ENCODE peak calls at places on chromosomes 7 and 10, in nine cellular contexts. W, Q, X, H, P, U, N, J and S are unnamed samples.

GRCh38 chr7:80216996-80217842 is 82.6 kb downstream of the GNAI1 start:
- DNase-seq in W (no peak), Q (no peak), X (no peak), H (no peak), P (no peak), U (peak; percentile 33), N (no peak), J (no peak), S (no peak)

GRCh38 chr7:90384433-90384832 is 18.8 kb upstream of the CLDN12 start:
- DNase-seq in W (no peak), Q (peak; percentile 35), X (no peak), H (no peak), P (no peak), U (no peak), N (peak; percentile 56), J (no peak), S (no peak)

GRCh38 chr10:28375399-28376354 is 72.8 kb upstream of the MPP7 start:
- DNase-seq in W (no peak), Q (peak; percentile 85), X (peak; percentile 81), H (no peak), P (no peak), U (no peak), N (peak; percentile 74), J (no peak), S (no peak)

GRCh38 chr10:23558361-23558799 is 119.5 kb downstream of the OTUD1 start:
- DNase-seq in W (no peak), Q (no peak), X (no peak), H (no peak), P (no peak), U (no peak), N (no peak), J (no peak), S (no peak)

GRCh38 chr10:24908793-24909423 is 43.5 kb downstream of the PRTFDC1 start:
- DNase-seq in W (no peak), Q (peak; percentile 83), X (no peak), H (no peak), P (no peak), U (no peak), N (peak; percentile 89), J (no peak), S (no peak)

GRCh38 chr7:76261329-76261728 is 41.1 kb upstream of the HSPB1 start:
- DNase-seq in W (no peak), Q (no peak), X (no peak), H (no peak), P (no peak), U (no peak), N (no peak), J (no peak), S (no peak)

GRCh38 chr7:98761225-98761624 is 108.6 kb downstream of the TMEM130 start:
- DNase-seq in W (no peak), Q (no peak), X (no peak), H (no peak), P (no peak), U (no peak), N (no peak), J (no peak), S (no peak)

GRCh38 chr10:46550076-46550790 is 6.2 kb downstream of the GPRIN2 start:
- DNase-seq in W (no peak), Q (no peak), X (no peak), H (peak; percentile 23), P (no peak), U (no peak), N (no peak), J (no peak), S (no peak)

GRCh38 chr10:29635711-29636144 is 957 bp upstream of the SVIL start:
- DNase-seq in W (no peak), Q (peak; percentile 60), X (peak; percentile 84), H (no peak), P (no peak), U (peak; percentile 13), N (peak; percentile 18), J (peak; percentile 6), S (no peak)

GRCh38 chr10:102775973-102776669 is 32.4 kb downstream of the WBP1L start:
- DNase-seq in W (no peak), Q (peak; percentile 94), X (peak; percentile 82), H (peak; percentile 66), P (no peak), U (peak; percentile 62), N (peak; percentile 91), J (no peak), S (no peak)

GRCh38 chr10:97024181-97025073 is 161.3 kb downstream of the SLIT1 start:
- DNase-seq in W (no peak), Q (peak; percentile 89), X (no peak), H (no peak), P (no peak), U (no peak), N (peak; percentile 93), J (no peak), S (peak; percentile 37)

GRCh38 chr10:60992661-60993060 is 48.7 kb upstream of the RHOBTB1 start:
- DNase-seq in W (no peak), Q (no peak), X (no peak), H (no peak), P (no peak), U (no peak), N (no peak), J (no peak), S (no peak)

GRCh38 chr7:12921751-12922345 is 234.4 kb downstream of the ARL4A start:
- DNase-seq in W (no peak), Q (no peak), X (no peak), H (no peak), P (no peak), U (no peak), N (no peak), J (no peak), S (no peak)

DNA sequence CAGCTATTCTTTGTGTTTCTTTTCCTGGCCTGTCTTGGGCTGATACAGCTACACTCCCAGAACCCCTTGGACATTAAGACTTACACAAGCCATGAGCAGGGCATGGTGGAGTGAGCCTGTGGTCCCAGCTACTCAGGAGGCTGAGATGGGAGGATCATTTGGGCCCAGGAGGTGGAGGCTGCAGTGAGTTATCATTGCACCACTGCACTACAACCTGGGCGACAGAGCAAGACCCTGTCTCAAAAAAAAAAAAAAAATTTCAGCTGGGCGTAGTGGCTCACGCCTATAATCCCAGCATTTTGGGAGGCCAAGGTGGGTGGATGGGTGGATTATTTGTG is 13.6 kb upstream of the FOXK1 start:
- DNase-seq in W (no peak), Q (no peak), X (no peak), H (no peak), P (no peak), U (no peak), N (no peak), J (no peak), S (no peak)
- H3K4me3 ChIP-seq in W (no peak overlapping the region), Q (no peak overlapping the region), X (no peak overlapping the region), H (no peak overlapping the region), P (no peak overlapping the region), U (no peak overlapping the region), N (no peak overlapping the region), J (no peak overlapping the region), S (no peak overlapping the region)

GRCh38 chr7:4699897-4700296 is 17.8 kb downstream of the FOXK1 start:
- DNase-seq in W (no peak), Q (no peak), X (no peak), H (no peak), P (no peak), U (no peak), N (no peak), J (no peak), S (no peak)
- H3K36me3 ChIP-seq in W (no peaks in the 10 kb centered on the region), Q (no peaks in the 10 kb centered on the region), X (no peaks in the 10 kb centered on the region), H (peaks cover 8% of the 10 kb centered on the region), P (no peaks in the 10 kb centered on the region), U (no peaks in the 10 kb centered on the region), N (peaks cover 5% of the 10 kb centered on the region), J (no peaks in the 10 kb centered on the region), S (no peaks in the 10 kb centered on the region)

GRCh38 chr10:50997461-50997860 is 76.8 kb upstream of the PRKG1 start:
- DNase-seq in W (no peak), Q (no peak), X (peak; percentile 32), H (no peak), P (no peak), U (no peak), N (no peak), J (no peak), S (no peak)
- H3K4me3 ChIP-seq in W (no peak overlapping the region), Q (no peak overlapping the region), X (no peak overlapping the region), H (no peak overlapping the region), P (no peak overlapping the region), U (no peak overlapping the region), N (no peak overlapping the region), J (no peak overlapping the region), S (no peak overlapping the region)

GRCh38 chr7:138553805-138554204 is 93.7 kb downstream of the TRIM24 start:
- DNase-seq in W (no peak), Q (no peak), X (no peak), H (no peak), P (no peak), U (no peak), N (no peak), J (no peak), S (no peak)
- H3K36me3 ChIP-seq in W (peaks cover 57% of the 10 kb centered on the region), Q (no peaks in the 10 kb centered on the region), X (peaks cover 24% of the 10 kb centered on the region), H (peaks cover 86% of the 10 kb centered on the region), P (peaks cover 17% of the 10 kb centered on the region), U (peaks cover 5% of the 10 kb centered on the region), N (peaks cover 33% of the 10 kb centered on the region), J (peaks cover 64% of the 10 kb centered on the region), S (peaks cover 11% of the 10 kb centered on the region)